ENCODE peak calls at places on chromosomes 16 and 17, in six cellular contexts. One of them, this sample, is unnamed.

GRCh38 chr17:42276609-42277341 is 584 bp upstream of the STAT5B start:
- DNase-seq in AG08395: peak
- DNase-seq in MM.1S: no peak
- DNase-seq in kidney epithelial cell: peak
- DNase-seq in WTC11: peak
- DNase-seq in fibroblast of mammary gland: peak
- DNase-seq in this sample: peak

GRCh38 chr16:26816885-26817571 is 249.7 kb upstream of the C16orf82 start:
- DNase-seq in AG08395: peak
- DNase-seq in WTC11: no peak
- DNase-seq in kidney epithelial cell: no peak
- DNase-seq in fibroblast of mammary gland: peak
- DNase-seq in MM.1S: no peak
- DNase-seq in this sample: peak

GRCh38 chr17:2532146-2532720 is 20.5 kb upstream of the METTL16 start:
- DNase-seq in WTC11: peak
- DNase-seq in fibroblast of mammary gland: no peak
- DNase-seq in AG08395: no peak
- DNase-seq in kidney epithelial cell: no peak
- DNase-seq in MM.1S: no peak
- DNase-seq in this sample: no peak

GRCh38 chr16:66717112-66717675 is 20.7 kb upstream of the CMTM4 start:
- DNase-seq in WTC11: peak
- DNase-seq in fibroblast of mammary gland: peak
- DNase-seq in AG08395: peak
- DNase-seq in MM.1S: no peak
- DNase-seq in kidney epithelial cell: no peak
- DNase-seq in this sample: peak

GRCh38 chr17:15351925-15352324 is 10.5 kb upstream of the TEKT3 start:
- DNase-seq in fibroblast of mammary gland: peak
- DNase-seq in MM.1S: no peak
- DNase-seq in kidney epithelial cell: no peak
- DNase-seq in WTC11: no peak
- DNase-seq in AG08395: peak
- DNase-seq in this sample: peak

GRCh38 chr17:64683791-64684190 is 21.7 kb upstream of the SMURF2 start:
- DNase-seq in fibroblast of mammary gland: peak
- DNase-seq in kidney epithelial cell: no peak
- DNase-seq in WTC11: no peak
- DNase-seq in AG08395: no peak
- DNase-seq in MM.1S: no peak
- DNase-seq in this sample: peak

GRCh38 chr16:85541619-85542547 is 71.2 kb upstream of the GSE1 start:
- DNase-seq in MM.1S: no peak
- DNase-seq in AG08395: peak
- DNase-seq in fibroblast of mammary gland: no peak
- DNase-seq in WTC11: no peak
- DNase-seq in kidney epithelial cell: no peak
- DNase-seq in this sample: no peak

GRCh38 chr17:51805765-51806164 is 352.7 kb downstream of the CA10 start:
- DNase-seq in WTC11: no peak
- DNase-seq in AG08395: no peak
- DNase-seq in fibroblast of mammary gland: no peak
- DNase-seq in kidney epithelial cell: no peak
- DNase-seq in MM.1S: no peak
- DNase-seq in this sample: no peak

GRCh38 chr17:6714315-6714874 is 1.2 kb upstream of the SLC13A5 start:
- DNase-seq in AG08395: no peak
- DNase-seq in MM.1S: no peak
- DNase-seq in kidney epithelial cell: no peak
- DNase-seq in WTC11: no peak
- DNase-seq in fibroblast of mammary gland: no peak
- DNase-seq in this sample: no peak

GRCh38 chr17:72639711-72640110 is 452.8 kb downstream of the SLC39A11 start:
- DNase-seq in AG08395: no peak
- DNase-seq in MM.1S: no peak
- DNase-seq in WTC11: no peak
- DNase-seq in fibroblast of mammary gland: no peak
- DNase-seq in kidney epithelial cell: no peak
- DNase-seq in this sample: no peak

GRCh38 chr17:48543854-48544355 is 1.0 kb downstream of the HOXB2 start:
- DNase-seq in MM.1S: no peak
- DNase-seq in WTC11: no peak
- DNase-seq in AG08395: no peak
- DNase-seq in kidney epithelial cell: no peak
- DNase-seq in fibroblast of mammary gland: no peak
- DNase-seq in this sample: no peak

GRCh38 chr16:89039756-89040155 is 53.9 kb upstream of the ACSF3 start:
- DNase-seq in kidney epithelial cell: no peak
- DNase-seq in fibroblast of mammary gland: no peak
- DNase-seq in MM.1S: no peak
- DNase-seq in WTC11: no peak
- DNase-seq in AG08395: no peak
- DNase-seq in this sample: no peak

GRCh38 chr17:75764711-75765421 is at the start of gene GALK1:
- DNase-seq in MM.1S: peak
- DNase-seq in WTC11: peak
- DNase-seq in AG08395: peak
- DNase-seq in fibroblast of mammary gland: peak
- DNase-seq in kidney epithelial cell: no peak
- DNase-seq in this sample: peak

GRCh38 chr17:75295220-75296158 is 6.3 kb upstream of the SLC25A19 start:
- DNase-seq in WTC11: no peak
- DNase-seq in kidney epithelial cell: no peak
- DNase-seq in fibroblast of mammary gland: no peak
- DNase-seq in AG08395: no peak
- DNase-seq in MM.1S: peak
- DNase-seq in this sample: no peak

GRCh38 chr17:44065668-44066203 is 735 bp downstream of the LSM12 start:
- DNase-seq in fibroblast of mammary gland: no peak
- DNase-seq in kidney epithelial cell: no peak
- DNase-seq in AG08395: no peak
- DNase-seq in MM.1S: no peak
- DNase-seq in WTC11: no peak
- DNase-seq in this sample: no peak

GRCh38 chr16:11016993-11017392 is 72.6 kb downstream of the CLEC16A start:
- DNase-seq in WTC11: no peak
- DNase-seq in fibroblast of mammary gland: peak
- DNase-seq in AG08395: peak
- DNase-seq in MM.1S: no peak
- DNase-seq in kidney epithelial cell: no peak
- DNase-seq in this sample: peak

GRCh38 chr16:57032931-57033330 is 43.6 kb downstream of the NLRC5 start:
- DNase-seq in kidney epithelial cell: no peak
- DNase-seq in WTC11: no peak
- DNase-seq in AG08395: no peak
- DNase-seq in fibroblast of mammary gland: no peak
- DNase-seq in MM.1S: no peak
- DNase-seq in this sample: no peak

GRCh38 chr17:34620458-34620857 is 41.1 kb downstream of the TMEM132E start:
- DNase-seq in kidney epithelial cell: no peak
- DNase-seq in fibroblast of mammary gland: no peak
- DNase-seq in WTC11: no peak
- DNase-seq in AG08395: no peak
- DNase-seq in MM.1S: no peak
- DNase-seq in this sample: no peak

GRCh38 chr16:65500007-65500406 is 378.1 kb upstream of the CDH11 start:
- DNase-seq in MM.1S: no peak
- DNase-seq in kidney epithelial cell: no peak
- DNase-seq in AG08395: no peak
- DNase-seq in WTC11: no peak
- DNase-seq in fibroblast of mammary gland: no peak
- DNase-seq in this sample: no peak

GRCh38 chr17:5286846-5287245 is 4.8 kb downstream of the RABEP1 start:
- DNase-seq in kidney epithelial cell: no peak
- DNase-seq in AG08395: no peak
- DNase-seq in WTC11: peak
- DNase-seq in fibroblast of mammary gland: no peak
- DNase-seq in MM.1S: no peak
- DNase-seq in this sample: no peak

GRCh38 chr17:7296189-7296861 is 1.9 kb upstream of the YBX2 start:
- DNase-seq in MM.1S: peak
- DNase-seq in AG08395: peak
- DNase-seq in fibroblast of mammary gland: peak
- DNase-seq in WTC11: peak
- DNase-seq in kidney epithelial cell: no peak
- DNase-seq in this sample: peak

GRCh38 chr16:86372193-86372592 is 138.1 kb upstream of the FOXF1 start:
- DNase-seq in MM.1S: no peak
- DNase-seq in fibroblast of mammary gland: no peak
- DNase-seq in kidney epithelial cell: no peak
- DNase-seq in AG08395: no peak
- DNase-seq in WTC11: no peak
- DNase-seq in this sample: no peak

GRCh38 chr17:81379523-81379942 is 15.7 kb upstream of the BAHCC1 start:
- DNase-seq in kidney epithelial cell: no peak
- DNase-seq in WTC11: peak
- DNase-seq in MM.1S: no peak
- DNase-seq in fibroblast of mammary gland: no peak
- DNase-seq in AG08395: no peak
- DNase-seq in this sample: no peak

GRCh38 chr17:55354941-55355340 is 66.7 kb downstream of the MMD start:
- DNase-seq in kidney epithelial cell: no peak
- DNase-seq in MM.1S: no peak
- DNase-seq in WTC11: no peak
- DNase-seq in fibroblast of mammary gland: no peak
- DNase-seq in AG08395: no peak
- DNase-seq in this sample: no peak

GRCh38 chr16:15954814-15955151 is 5.4 kb downstream of the ABCC1 start:
- DNase-seq in AG08395: no peak
- DNase-seq in WTC11: no peak
- DNase-seq in MM.1S: no peak
- DNase-seq in fibroblast of mammary gland: peak
- DNase-seq in kidney epithelial cell: no peak
- DNase-seq in this sample: no peak

GRCh38 chr16:85286970-85287814 is 174.9 kb upstream of the CIBAR2 start:
- DNase-seq in kidney epithelial cell: no peak
- DNase-seq in fibroblast of mammary gland: peak
- DNase-seq in WTC11: no peak
- DNase-seq in MM.1S: no peak
- DNase-seq in AG08395: peak
- DNase-seq in this sample: peak

GRCh38 chr17:31674305-31674704 is 184.7 kb downstream of the COPRS start:
- DNase-seq in WTC11: no peak
- DNase-seq in kidney epithelial cell: no peak
- DNase-seq in MM.1S: no peak
- DNase-seq in fibroblast of mammary gland: peak
- DNase-seq in AG08395: peak
- DNase-seq in this sample: peak

GRCh38 chr16:88597856-88598491 is 27.8 kb downstream of the ZC3H18 start:
- DNase-seq in fibroblast of mammary gland: no peak
- DNase-seq in kidney epithelial cell: no peak
- DNase-seq in AG08395: no peak
- DNase-seq in MM.1S: peak
- DNase-seq in WTC11: no peak
- DNase-seq in this sample: no peak

GRCh38 chr16:57401943-57402640 is 2.5 kb upstream of the CCL17 start:
- DNase-seq in AG08395: no peak
- DNase-seq in fibroblast of mammary gland: no peak
- DNase-seq in WTC11: no peak
- DNase-seq in kidney epithelial cell: no peak
- DNase-seq in MM.1S: no peak
- DNase-seq in this sample: no peak

GRCh38 chr17:77322534-77323412 is 182.0 kb downstream of the SEC14L1 start:
- DNase-seq in AG08395: peak
- DNase-seq in kidney epithelial cell: peak
- DNase-seq in fibroblast of mammary gland: peak
- DNase-seq in WTC11: peak
- DNase-seq in MM.1S: no peak
- DNase-seq in this sample: peak

GRCh38 chr17:79803997-79804855 is 7.3 kb upstream of the CBX8 start:
- DNase-seq in kidney epithelial cell: no peak
- DNase-seq in WTC11: peak
- DNase-seq in AG08395: no peak
- DNase-seq in MM.1S: no peak
- DNase-seq in fibroblast of mammary gland: peak
- DNase-seq in this sample: no peak

GRCh38 chr16:67391424-67392300 is 1.6 kb downstream of the TPPP3 start:
- DNase-seq in fibroblast of mammary gland: no peak
- DNase-seq in AG08395: no peak
- DNase-seq in WTC11: no peak
- DNase-seq in MM.1S: no peak
- DNase-seq in kidney epithelial cell: no peak
- DNase-seq in this sample: no peak

This sample was measured in cardiac fibroblast.